ENCODE peak calls at places on chromosomes 7 and 10, in nine cellular contexts. One of them, this sample, is unnamed.
A peak's percentile ranks its signal among the peaks of the same experiment; 100 is the strongest.

GRCh38 chr10:116325987-116326386 is 1.7 kb downstream of the CCDC172 start:
- DNase-seq in CD8-positive, alpha-beta memory T cell: no peak
- DNase-seq in body of pancreas: no peak
- DNase-seq in ELR: no peak
- DNase-seq in NCI-H1694 treated with DMSO at 0.1 percent for 48 hours: no peak
- DNase-seq in posterior vena cava: no peak
- DNase-seq in effector CD4-positive, alpha-beta T cell: no peak
- DNase-seq in right cardiac atrium: no peak
- DNase-seq in activated naive CD8-positive, alpha-beta T cell treated with anti-CD3 and anti-CD28 coated beads, Interleukin-2, amount 50 U/mL, for 24 hours: no peak
- DNase-seq in this sample: no peak

GRCh38 chr7:22452142-22452763 is 47.7 kb downstream of the STEAP1B start:
- DNase-seq in CD8-positive, alpha-beta memory T cell: no peak
- DNase-seq in body of pancreas: peak; percentile 86
- DNase-seq in ELR: peak; percentile 51
- DNase-seq in NCI-H1694 treated with DMSO at 0.1 percent for 48 hours: no peak
- DNase-seq in posterior vena cava: no peak
- DNase-seq in effector CD4-positive, alpha-beta T cell: no peak
- DNase-seq in right cardiac atrium: peak; percentile 83
- DNase-seq in activated naive CD8-positive, alpha-beta T cell treated with anti-CD3 and anti-CD28 coated beads, Interleukin-2, amount 50 U/mL, for 24 hours: peak; percentile 64
- DNase-seq in this sample: no peak

GRCh38 chr7:12772768-12773167 is 85.3 kb downstream of the ARL4A start:
- DNase-seq in CD8-positive, alpha-beta memory T cell: no peak
- DNase-seq in body of pancreas: no peak
- DNase-seq in ELR: no peak
- DNase-seq in NCI-H1694 treated with DMSO at 0.1 percent for 48 hours: no peak
- DNase-seq in posterior vena cava: no peak
- DNase-seq in effector CD4-positive, alpha-beta T cell: no peak
- DNase-seq in right cardiac atrium: no peak
- DNase-seq in activated naive CD8-positive, alpha-beta T cell treated with anti-CD3 and anti-CD28 coated beads, Interleukin-2, amount 50 U/mL, for 24 hours: no peak
- DNase-seq in this sample: no peak

GRCh38 chr10:97827778-97828291 is 21.8 kb upstream of the GOLGA7B start:
- DNase-seq in CD8-positive, alpha-beta memory T cell: no peak
- DNase-seq in body of pancreas: no peak
- DNase-seq in ELR: peak; percentile 44
- DNase-seq in NCI-H1694 treated with DMSO at 0.1 percent for 48 hours: no peak
- DNase-seq in posterior vena cava: no peak
- DNase-seq in effector CD4-positive, alpha-beta T cell: no peak
- DNase-seq in right cardiac atrium: no peak
- DNase-seq in activated naive CD8-positive, alpha-beta T cell treated with anti-CD3 and anti-CD28 coated beads, Interleukin-2, amount 50 U/mL, for 24 hours: no peak
- DNase-seq in this sample: no peak

GRCh38 chr10:59907918-59908807 is 1.8 kb upstream of the CCDC6 start:
- DNase-seq in CD8-positive, alpha-beta memory T cell: peak; percentile 39
- DNase-seq in body of pancreas: peak; percentile 83
- DNase-seq in ELR: peak; percentile 73
- DNase-seq in NCI-H1694 treated with DMSO at 0.1 percent for 48 hours: no peak
- DNase-seq in posterior vena cava: no peak
- DNase-seq in effector CD4-positive, alpha-beta T cell: peak; percentile 29
- DNase-seq in right cardiac atrium: peak; percentile 69
- DNase-seq in activated naive CD8-positive, alpha-beta T cell treated with anti-CD3 and anti-CD28 coated beads, Interleukin-2, amount 50 U/mL, for 24 hours: peak; percentile 59
- DNase-seq in this sample: peak; percentile 45

GRCh38 chr10:126242352-126243260 is 145.7 kb downstream of the ADAM12 start:
- DNase-seq in CD8-positive, alpha-beta memory T cell: no peak
- DNase-seq in body of pancreas: peak; percentile 20
- DNase-seq in ELR: peak; percentile 61
- DNase-seq in NCI-H1694 treated with DMSO at 0.1 percent for 48 hours: peak; percentile 67
- DNase-seq in posterior vena cava: no peak
- DNase-seq in effector CD4-positive, alpha-beta T cell: no peak
- DNase-seq in right cardiac atrium: peak; percentile 86
- DNase-seq in activated naive CD8-positive, alpha-beta T cell treated with anti-CD3 and anti-CD28 coated beads, Interleukin-2, amount 50 U/mL, for 24 hours: no peak
- DNase-seq in this sample: no peak

GRCh38 chr7:98211676-98212531 is 665 bp downstream of the BHLHA15 start:
- DNase-seq in CD8-positive, alpha-beta memory T cell: no peak
- DNase-seq in body of pancreas: peak; percentile 58
- DNase-seq in ELR: no peak
- DNase-seq in NCI-H1694 treated with DMSO at 0.1 percent for 48 hours: no peak
- DNase-seq in posterior vena cava: peak; percentile 76
- DNase-seq in effector CD4-positive, alpha-beta T cell: no peak
- DNase-seq in right cardiac atrium: peak; percentile 43
- DNase-seq in activated naive CD8-positive, alpha-beta T cell treated with anti-CD3 and anti-CD28 coated beads, Interleukin-2, amount 50 U/mL, for 24 hours: no peak
- DNase-seq in this sample: no peak

GRCh38 chr7:122143376-122143750 is 686 bp downstream of the AASS start:
- DNase-seq in CD8-positive, alpha-beta memory T cell: peak; percentile 16
- DNase-seq in body of pancreas: peak; percentile 33
- DNase-seq in ELR: peak; percentile 49
- DNase-seq in NCI-H1694 treated with DMSO at 0.1 percent for 48 hours: no peak
- DNase-seq in posterior vena cava: no peak
- DNase-seq in effector CD4-positive, alpha-beta T cell: peak; percentile 2
- DNase-seq in right cardiac atrium: peak; percentile 51
- DNase-seq in activated naive CD8-positive, alpha-beta T cell treated with anti-CD3 and anti-CD28 coated beads, Interleukin-2, amount 50 U/mL, for 24 hours: peak; percentile 7
- DNase-seq in this sample: no peak

GRCh38 chr7:40659231-40659630 is 524.4 kb downstream of the SUGCT start:
- DNase-seq in CD8-positive, alpha-beta memory T cell: no peak
- DNase-seq in body of pancreas: no peak
- DNase-seq in ELR: no peak
- DNase-seq in NCI-H1694 treated with DMSO at 0.1 percent for 48 hours: no peak
- DNase-seq in posterior vena cava: no peak
- DNase-seq in effector CD4-positive, alpha-beta T cell: no peak
- DNase-seq in right cardiac atrium: peak; percentile 50
- DNase-seq in activated naive CD8-positive, alpha-beta T cell treated with anti-CD3 and anti-CD28 coated beads, Interleukin-2, amount 50 U/mL, for 24 hours: no peak
- DNase-seq in this sample: no peak

GRCh38 chr7:92691578-92691977 is 101.4 kb upstream of the FAM133B start:
- DNase-seq in CD8-positive, alpha-beta memory T cell: peak; percentile 26
- DNase-seq in body of pancreas: no peak
- DNase-seq in ELR: peak; percentile 83
- DNase-seq in NCI-H1694 treated with DMSO at 0.1 percent for 48 hours: peak; percentile 45
- DNase-seq in posterior vena cava: no peak
- DNase-seq in effector CD4-positive, alpha-beta T cell: no peak
- DNase-seq in right cardiac atrium: no peak
- DNase-seq in activated naive CD8-positive, alpha-beta T cell treated with anti-CD3 and anti-CD28 coated beads, Interleukin-2, amount 50 U/mL, for 24 hours: no peak
- DNase-seq in this sample: no peak

This sample was measured in T-cell.